ENCODE peak calls at places on chromosomes 6 and 20, in five cellular contexts. J is NT2/D1; K is CD8-positive, alpha-beta T cell; D is epithelial cell of esophagus; G is cardiac fibroblast. P is an unnamed sample.

GRCh38 chr6:113433506-113433991 is 423.6 kb upstream of the MARCKS start:
- DNase-seq in J (no peak), K (no peak), D (peak; percentile 96), G (peak; percentile 91), P (no peak)

GRCh38 chr6:145012039-145012662 is 723.2 kb downstream of the EPM2A start:
- DNase-seq in J (no peak), K (no peak), D (peak; percentile 14), G (peak; percentile 46), P (no peak)

GRCh38 chr20:60097285-60097684 is 139.1 kb downstream of the CDH26 start:
- DNase-seq in J (no peak), K (no peak), D (no peak), G (no peak), P (no peak)

GRCh38 chr6:34235605-34236422 is 859 bp upstream of the HMGA1 start:
- DNase-seq in J (no peak), K (peak; percentile 81), D (peak; percentile 93), G (peak; percentile 68), P (peak; percentile 67)

GRCh38 chr20:699811-700338 is 24.3 kb upstream of the SCRT2 start:
- DNase-seq in J (peak; percentile 51), K (no peak), D (no peak), G (no peak), P (no peak)

GRCh38 chr6:135640449-135641111 is 143.0 kb upstream of the AHI1 start:
- DNase-seq in J (no peak), K (no peak), D (no peak), G (peak; percentile 20), P (no peak)

GRCh38 chr20:3727333-3728035 is 5.0 kb upstream of the HSPA12B start:
- DNase-seq in J (no peak), K (no peak), D (peak; percentile 27), G (peak; percentile 60), P (no peak)

GRCh38 chr6:16883414-16883813 is 122.2 kb upstream of the ATXN1 start:
- DNase-seq in J (no peak), K (no peak), D (no peak), G (no peak), P (no peak)

GRCh38 chr6:70327036-70327435 is 24.2 kb upstream of the COL9A1 start:
- DNase-seq in J (no peak), K (no peak), D (no peak), G (no peak), P (peak; percentile 48)

GRCh38 chr20:38156888-38157634 is 8.0 kb downstream of the TGM2 start:
- DNase-seq in J (no peak), K (no peak), D (no peak), G (no peak), P (no peak)

GRCh38 chr6:40876336-40876735 is 162.7 kb downstream of the UNC5CL start:
- DNase-seq in J (no peak), K (no peak), D (no peak), G (no peak), P (no peak)

GRCh38 chr20:46206025-46206424 is 87.9 kb downstream of the CD40 start:
- DNase-seq in J (no peak), K (no peak), D (peak; percentile 23), G (peak; percentile 57), P (no peak)

GRCh38 chr6:79734374-79734773 is 103.2 kb downstream of the SH3BGRL2 start:
- DNase-seq in J (no peak), K (no peak), D (no peak), G (no peak), P (no peak)

GRCh38 chr6:150267686-150268561 is 100.9 kb upstream of the IYD start:
- DNase-seq in J (no peak), K (no peak), D (peak; percentile 96), G (peak; percentile 79), P (no peak)

GRCh38 chr20:38132910-38133501 is 32.1 kb downstream of the TGM2 start:
- DNase-seq in J (no peak), K (no peak), D (no peak), G (no peak), P (no peak)

GRCh38 chr6:150006961-150007464 is 18.3 kb downstream of the RAET1L start:
- DNase-seq in J (no peak), K (peak; percentile 51), D (peak; percentile 29), G (peak; percentile 22), P (no peak)

GRCh38 chr6:103797738-103798137 is 1062.0 kb downstream of the HACE1 start:
- DNase-seq in J (no peak), K (no peak), D (peak; percentile 9), G (peak; percentile 3), P (no peak)

GRCh38 chr6:89952696-89953095 is 58.4 kb downstream of the GJA10 start:
- DNase-seq in J (no peak), K (peak; percentile 74), D (peak; percentile 83), G (peak; percentile 23), P (no peak)

GRCh38 chr20:53899351-53900167 is 170.8 kb downstream of the BCAS1 start:
- DNase-seq in J (no peak), K (peak; percentile 81), D (peak; percentile 88), G (peak; percentile 53), P (no peak)

GRCh38 chr6:97524846-97525245 is 241.8 kb upstream of the MMS22L start:
- DNase-seq in J (peak; percentile 39), K (no peak), D (peak; percentile 84), G (no peak), P (peak; percentile 33)

GRCh38 chr20:4944918-4945317 is 56.4 kb downstream of the SLC23A2 start:
- DNase-seq in J (no peak), K (no peak), D (no peak), G (no peak), P (no peak)

GRCh38 chr6:118281291-118281690 is 266.8 kb upstream of the PLN start:
- DNase-seq in J (no peak), K (no peak), D (no peak), G (no peak), P (no peak)

GRCh38 chr20:51412991-51413471 is 129.5 kb downstream of the NFATC2 start:
- DNase-seq in J (no peak), K (no peak), D (no peak), G (peak; percentile 25), P (no peak)

GRCh38 chr6:170038251-170038650 is 252.6 kb downstream of the DLL1 start:
- DNase-seq in J (peak; percentile 44), K (no peak), D (no peak), G (no peak), P (no peak)

GRCh38 chr6:170063431-170063830 is 227.4 kb downstream of the DLL1 start:
- DNase-seq in J (no peak), K (no peak), D (no peak), G (no peak), P (no peak)

GRCh38 chr6:75065524-75065923 is 140.3 kb downstream of the COL12A1 start:
- DNase-seq in J (peak; percentile 11), K (no peak), D (no peak), G (peak; percentile 82), P (no peak)

GRCh38 chr6:42099340-42100028 is 42.9 kb downstream of the C6orf132 start:
- DNase-seq in J (no peak), K (no peak), D (peak; percentile 90), G (peak; percentile 69), P (no peak)

GRCh38 chr6:148027201-148027600 is 315.4 kb upstream of the SASH1 start:
- DNase-seq in J (no peak), K (no peak), D (peak; percentile 62), G (no peak), P (no peak)

GRCh38 chr6:129314575-129314974 is 395.4 kb downstream of the ARHGAP18 start:
- DNase-seq in J (no peak), K (no peak), D (no peak), G (no peak), P (no peak)

GRCh38 chr20:45028424-45029136 is 62.3 kb downstream of the STK4 start:
- DNase-seq in J (no peak), K (no peak), D (no peak), G (no peak), P (no peak)

DNA sequence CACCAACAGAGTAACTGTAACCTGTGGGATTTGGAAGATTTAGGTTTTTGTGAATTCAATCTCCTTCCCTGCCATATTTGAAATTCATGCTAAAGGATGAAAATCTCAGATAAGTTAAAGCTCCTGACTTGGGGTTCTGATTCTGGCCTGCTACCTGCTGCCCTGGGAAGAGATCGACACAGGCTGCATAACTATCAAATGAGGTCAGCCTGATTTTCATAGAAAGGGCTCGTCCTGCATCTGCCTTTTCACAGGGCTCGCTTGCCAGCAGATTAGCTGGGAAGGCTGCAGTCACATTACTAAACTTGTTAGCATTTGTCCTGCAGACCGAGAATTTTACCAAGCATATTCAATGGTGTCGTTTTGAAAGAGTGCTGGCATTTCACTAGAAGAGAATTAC is 14.6 kb downstream of the GCLC start:
- DNase-seq in J (no peak), K (no peak), D (peak; percentile 70), G (peak; percentile 12), P (no peak)
- H3K4me3 ChIP-seq in J (no peak overlapping the region), K (no peak overlapping the region), D (no peak overlapping the region), G (no peak overlapping the region), P (no peak overlapping the region)

GRCh38 chr6:155517282-155517681 is 61.6 kb upstream of the NOX3 start:
- DNase-seq in J (no peak), K (no peak), D (no peak), G (no peak), P (no peak)
- H3K4me3 ChIP-seq in J (no peak overlapping the region), K (no peak overlapping the region), D (no peak overlapping the region), G (no peak overlapping the region), P (no peak overlapping the region)

GRCh38 chr6:72820153-72820552 is 198.3 kb downstream of the KCNQ5 start:
- DNase-seq in J (no peak), K (no peak), D (no peak), G (no peak), P (no peak)
- H3K4me3 ChIP-seq in J (no peak overlapping the region), K (no peak overlapping the region), D (no peak overlapping the region), G (no peak overlapping the region), P (no peak overlapping the region)

DNA sequence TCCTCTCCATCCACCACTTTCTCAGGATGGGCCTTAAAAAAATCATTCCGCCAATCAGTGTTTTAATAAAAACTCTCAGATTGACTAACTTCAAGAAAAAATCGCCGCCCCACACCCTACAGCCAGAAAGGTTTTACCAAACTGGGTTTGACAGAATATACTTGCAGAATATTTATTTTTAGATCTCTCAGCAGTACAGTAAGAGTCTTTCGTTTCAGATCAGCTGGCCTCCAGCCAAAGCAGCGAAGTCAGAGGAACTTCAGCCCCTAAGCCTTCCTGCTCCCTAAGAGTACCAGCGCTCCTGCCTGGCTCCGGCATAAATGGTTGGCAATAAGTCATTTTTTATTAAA is 24.7 kb downstream of the TBC1D7 start:
- DNase-seq in J (no peak), K (no peak), D (peak; percentile 60), G (peak; percentile 89), P (no peak)
- H3K4me3 ChIP-seq in J (no peak overlapping the region), K (no peak overlapping the region), D (no peak overlapping the region), G (peak overlapping the region; percentile 12), P (no peak overlapping the region)